ENCODE peak calls at places on chromosomes 7 and 10, in nine cellular contexts. G, F, C, L, W, N, K, I and Q are unnamed samples.

GRCh38 chr10:82821043-82821442 is 946.0 kb downstream of the NRG3 start:
- ATAC-seq in C (no peak), I (no peak), K (no peak), F (no peak), L (no peak), G (no peak), W (no peak), N (no peak), Q (no peak)

GRCh38 chr10:21797537-21797936 is 206.0 kb downstream of the DNAJC1 start:
- ATAC-seq in C (peak), W (no peak), K (no peak), L (no peak), I (no peak), G (no peak), N (no peak), F (no peak), Q (no peak)

GRCh38 chr10:107490389-107490788 is 325.9 kb upstream of the SORCS1 start:
- ATAC-seq in G (no peak), W (no peak), I (no peak), L (no peak), N (no peak), F (no peak), K (no peak), C (no peak), Q (no peak)

GRCh38 chr10:68082815-68083395 is 7.8 kb upstream of the HERC4 start:
- ATAC-seq in L (no peak), F (peak), C (peak), G (no peak), K (no peak), I (no peak), N (no peak), W (no peak), Q (no peak)

GRCh38 chr7:139734395-139734794 is 43.4 kb downstream of the HIPK2 start:
- ATAC-seq in C (no peak), N (no peak), K (no peak), G (no peak), L (no peak), I (peak), F (peak), W (no peak), Q (peak)

GRCh38 chr7:1537631-1538412 is 7.3 kb downstream of the MAFK start:
- ATAC-seq in L (no peak), N (peak), K (no peak), W (no peak), G (no peak), F (peak), C (peak), I (peak), Q (no peak)

GRCh38 chr7:42694894-42695553 is 216.8 kb downstream of the C7orf25 start:
- ATAC-seq in G (no peak), F (peak), N (no peak), K (no peak), C (no peak), I (no peak), W (no peak), L (no peak), Q (no peak)

GRCh38 chr7:43535810-43536585 is 46.9 kb upstream of the STK17A start:
- ATAC-seq in L (no peak), F (peak), N (no peak), I (peak), G (no peak), C (peak), W (no peak), K (no peak), Q (peak)

GRCh38 chr10:12463459-12463838 is 114.1 kb downstream of the CAMK1D start:
- ATAC-seq in G (no peak), C (no peak), K (no peak), F (no peak), L (no peak), I (no peak), W (no peak), N (no peak), Q (no peak)

GRCh38 chr7:1449951-1450350 is 9.3 kb downstream of the MICALL2 start:
- ATAC-seq in G (no peak), C (no peak), K (no peak), I (no peak), W (no peak), L (no peak), F (no peak), N (no peak), Q (no peak)

GRCh38 chr7:141185369-141185967 is 111.6 kb downstream of the TMEM178B start:
- ATAC-seq in F (no peak), L (no peak), I (no peak), K (no peak), W (no peak), N (no peak), G (no peak), C (no peak), Q (no peak)

GRCh38 chr7:23687011-23687410 is 7.0 kb downstream of the FAM221A start:
- ATAC-seq in I (no peak), W (no peak), C (no peak), F (peak), N (no peak), L (no peak), G (no peak), K (no peak), Q (peak)

GRCh38 chr7:101669307-101669706 is 40.2 kb upstream of the MYL10 start:
- ATAC-seq in C (peak), F (no peak), G (no peak), K (no peak), L (no peak), I (no peak), W (no peak), N (no peak), Q (no peak)

GRCh38 chr7:117110480-117111315 is 157.4 kb downstream of the ST7 start:
- ATAC-seq in G (peak), I (no peak), L (peak), K (peak), C (no peak), F (peak), W (peak), N (no peak), Q (no peak)

GRCh38 chr10:120997313-120998102 is 146.3 kb downstream of the WDR11 start:
- ATAC-seq in G (no peak), W (no peak), C (no peak), L (no peak), I (no peak), F (no peak), K (no peak), N (no peak), Q (no peak)

GRCh38 chr7:55569797-55570196 is 2.5 kb downstream of the VOPP1 start:
- ATAC-seq in G (peak), F (no peak), C (no peak), W (no peak), K (peak), I (no peak), L (peak), N (no peak), Q (no peak)

GRCh38 chr7:151680810-151681209 is 161.1 kb upstream of the RHEB start:
- ATAC-seq in F (peak), L (no peak), W (no peak), G (no peak), I (peak), C (no peak), K (no peak), N (peak), Q (no peak)